ENCODE peak calls at places on chromosomes 16 and 17, in four cellular contexts. D is CD8-positive, alpha-beta memory T cell; G is K562; J is CD4-positive, alpha-beta T cell. E is an unnamed sample.

GRCh38 chr16:57115504-57116182 is 23.3 kb downstream of the CPNE2 start:
- DNase-seq in J (no peak), D (no peak), G (no peak), E (no peak)

GRCh38 chr16:82715833-82716232 is 89.1 kb downstream of the CDH13 start:
- DNase-seq in J (no peak), G (no peak), D (no peak), E (no peak)

GRCh38 chr16:85529489-85530369 is 83.4 kb upstream of the GSE1 start:
- DNase-seq in J (no peak), D (no peak), G (no peak), E (no peak)

GRCh38 chr16:59543641-59544040 is 809.5 kb upstream of the GOT2 start:
- DNase-seq in G (no peak), D (no peak), J (no peak), E (peak)

GRCh38 chr17:43517615-43518386 is 28.3 kb downstream of the ETV4 start:
- DNase-seq in J (no peak), G (no peak), D (no peak), E (no peak)

GRCh38 chr17:73786286-73786743 is 142.1 kb upstream of the SDK2 start:
- DNase-seq in G (no peak), J (no peak), D (no peak), E (no peak)

GRCh38 chr16:80674884-80675283 is 129.5 kb downstream of the CDYL2 start:
- DNase-seq in J (no peak), G (no peak), D (no peak), E (no peak)

GRCh38 chr17:32310927-32311568 is 30.9 kb downstream of the C17orf75 start:
- DNase-seq in D (no peak), J (no peak), G (no peak), E (no peak)

GRCh38 chr16:30173054-30173453 is 10.3 kb upstream of the CORO1A start:
- DNase-seq in D (no peak), G (no peak), J (no peak), E (no peak)

GRCh38 chr17:13541032-13541480 is 60.7 kb downstream of the HS3ST3A1 start:
- DNase-seq in D (no peak), J (no peak), G (no peak), E (peak)

GRCh38 chr16:60811657-60812056 is 1224.6 kb downstream of the CDH8 start:
- DNase-seq in J (no peak), G (no peak), D (no peak), E (no peak)

GRCh38 chr16:74232831-74233465 is 63.7 kb upstream of the PSMD7 start:
- DNase-seq in G (no peak), J (no peak), D (no peak), E (peak)

DNA sequence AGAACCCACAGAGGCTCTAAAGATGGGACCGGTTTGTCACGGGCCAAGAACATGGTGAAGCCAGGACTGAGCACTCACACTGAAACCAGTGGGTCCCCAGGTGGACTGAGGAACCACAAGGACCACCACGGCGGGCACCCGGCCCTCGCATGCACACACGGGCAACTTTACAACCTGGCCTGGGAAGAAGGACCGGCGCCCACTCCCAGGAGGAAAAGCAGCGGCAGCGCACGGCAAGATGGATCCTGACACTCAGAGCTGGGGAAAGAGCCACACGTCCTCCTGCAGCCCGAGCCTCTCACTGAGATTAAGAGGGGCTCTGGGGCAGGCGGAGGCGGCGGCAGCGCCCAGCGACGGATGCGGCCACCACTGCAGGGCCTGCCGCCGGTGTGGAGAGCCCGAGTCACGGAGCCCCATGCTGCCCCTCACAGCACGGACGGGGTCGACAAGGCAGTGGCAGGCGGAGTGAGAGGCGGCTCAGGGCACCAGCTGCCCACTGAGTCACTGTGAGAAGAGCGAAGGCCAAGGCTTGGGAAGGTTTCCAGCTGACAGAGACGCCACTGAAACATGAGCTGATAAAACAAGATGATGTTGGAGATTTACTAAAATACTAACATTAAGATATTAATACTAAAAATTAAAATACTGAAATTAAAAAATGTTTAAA is 118.3 kb downstream of the ANKRD11 start:
- DNase-seq in D (no peak), J (no peak), G (no peak), E (no peak)
- H3K27ac ChIP-seq in D (no peak), J (no peak), G (no peak), E (no peak)

GRCh38 chr17:51814521-51814920 is 344.0 kb downstream of the CA10 start:
- DNase-seq in G (no peak), J (no peak), D (no peak), E (no peak)
- H3K27ac ChIP-seq in G (no peak), J (no peak), D (no peak), E (no peak)

GRCh38 chr16:25606069-25606468 is 85.7 kb upstream of the HS3ST4 start:
- DNase-seq in D (no peak), G (no peak), J (no peak), E (no peak)

GRCh38 chr16:25608002-25608401 is 83.8 kb upstream of the HS3ST4 start:
- DNase-seq in G (no peak), J (no peak), D (no peak), E (no peak)

GRCh38 chr16:25605381-25605780 is 86.4 kb upstream of the HS3ST4 start:
- DNase-seq in G (no peak), J (no peak), D (no peak), E (no peak)
- H3K27ac ChIP-seq in G (no peak), J (no peak), D (no peak), E (no peak)

GRCh38 chr16:73064227-73064995 is 16.5 kb upstream of the ZFHX3 start:
- DNase-seq in D (no peak), J (no peak), G (no peak), E (peak)

GRCh38 chr16:73063284-73063733 is 15.4 kb upstream of the ZFHX3 start:
- DNase-seq in J (no peak), D (no peak), G (no peak), E (no peak)

GRCh38 chr16:73062640-73063283 is 14.8 kb upstream of the ZFHX3 start:
- DNase-seq in G (no peak), D (no peak), J (no peak), E (no peak)

GRCh38 chr16:73064996-73065349 is 17.0 kb upstream of the ZFHX3 start:
- DNase-seq in G (no peak), J (no peak), D (no peak), E (no peak)

GRCh38 chr16:73063854-73064226 is 15.9 kb upstream of the ZFHX3 start:
- DNase-seq in G (no peak), J (no peak), D (no peak), E (no peak)
- H3K27ac ChIP-seq in G (no peak), J (no peak), D (no peak), E (peak)

GRCh38 chr17:27558842-27559505 is 72.0 kb upstream of the LGALS9 start:
- DNase-seq in G (no peak), D (no peak), J (no peak), E (no peak)

GRCh38 chr17:27558341-27558740 is 72.6 kb upstream of the LGALS9 start:
- DNase-seq in J (no peak), G (no peak), D (no peak), E (no peak)

GRCh38 chr17:27560668-27561067 is 70.3 kb upstream of the LGALS9 start:
- DNase-seq in D (no peak), G (no peak), J (no peak), E (no peak)

GRCh38 chr17:27559506-27559931 is 71.5 kb upstream of the LGALS9 start:
- DNase-seq in J (no peak), G (no peak), D (no peak), E (no peak)

GRCh38 chr17:27559996-27560481 is 70.9 kb upstream of the LGALS9 start:
- DNase-seq in J (no peak), G (no peak), D (no peak), E (peak)
- H3K27ac ChIP-seq in J (no peak), G (no peak), D (no peak), E (no peak)

DNA sequence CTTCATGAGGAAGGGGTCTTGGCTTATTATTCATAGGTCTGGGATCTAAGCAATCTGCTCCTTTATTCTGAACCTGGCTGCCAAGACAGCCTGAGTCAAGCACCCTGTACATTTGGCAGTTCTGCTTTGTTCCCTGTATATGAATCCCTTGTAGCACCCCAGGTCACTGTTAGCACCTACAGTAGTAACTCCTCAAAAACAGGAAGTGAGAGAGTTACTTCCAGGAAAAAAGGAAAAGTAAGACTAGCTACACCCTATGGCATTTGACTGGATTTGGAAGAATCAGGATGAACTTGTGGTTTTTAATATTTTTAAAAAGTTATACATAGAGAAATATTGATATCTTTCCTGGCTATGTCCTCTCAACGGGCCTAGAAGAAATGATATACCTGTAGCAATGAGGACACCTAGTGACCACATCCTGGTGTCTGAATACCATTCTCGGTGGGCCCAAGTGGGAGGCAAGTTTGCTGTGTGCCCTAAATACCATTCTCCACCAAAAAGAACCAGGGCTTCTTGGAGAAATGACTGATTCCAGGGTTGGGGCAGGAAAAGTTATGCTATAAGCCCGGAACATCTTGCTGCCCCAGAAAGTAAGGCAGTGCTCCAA is 9.9 kb downstream of the ANKRD40 start:
- DNase-seq in D (no peak), J (no peak), G (no peak), E (no peak)
- H3K27ac ChIP-seq in D (no peak), J (no peak), G (no peak), E (no peak)

DNA sequence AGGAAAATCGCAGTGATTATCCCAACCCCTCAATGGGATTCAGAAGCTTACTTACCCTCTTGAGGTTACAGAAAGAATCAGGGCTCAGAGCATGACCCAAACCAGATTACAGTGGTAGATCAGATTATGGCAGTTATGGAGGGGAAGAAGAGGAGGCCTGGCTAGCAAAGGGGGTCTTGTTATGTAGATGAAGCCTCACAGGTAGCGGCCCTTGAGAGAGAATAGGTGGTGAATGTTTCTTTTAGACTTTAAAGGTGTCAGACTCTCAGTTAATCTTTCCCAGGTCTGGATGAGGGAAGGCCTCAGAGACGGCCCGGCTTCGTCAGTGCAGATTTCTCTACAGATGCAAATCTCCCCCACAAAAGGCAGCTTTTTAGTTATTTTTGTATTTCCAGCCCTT is 15.6 kb downstream of the RNF112 start:
- DNase-seq in G (no peak), D (no peak), J (no peak), E (no peak)
- H3K27ac ChIP-seq in G (no peak), D (no peak), J (no peak), E (no peak)

DNA sequence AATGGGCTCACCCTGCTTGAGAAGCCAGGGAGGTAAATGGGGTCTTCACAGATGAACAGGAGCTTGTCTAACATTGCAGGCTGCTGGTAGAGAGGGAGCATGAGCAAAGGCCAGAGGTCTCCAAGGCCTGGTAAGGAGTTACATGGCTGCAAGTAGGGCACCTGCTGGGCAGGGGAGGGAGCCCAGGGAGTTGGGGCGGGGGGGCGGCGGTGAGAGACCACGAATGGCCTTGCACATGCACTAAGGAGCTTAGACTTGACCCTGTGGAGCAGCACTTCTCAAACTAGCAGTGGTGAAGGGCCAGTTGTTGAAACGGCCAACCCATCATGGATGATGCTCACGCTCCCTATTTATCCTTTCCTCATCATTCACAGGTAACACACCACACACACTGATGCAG is 38.4 kb downstream of the ERN1 start:
- DNase-seq in J (no peak), D (no peak), G (no peak), E (no peak)
- H3K27ac ChIP-seq in J (no peak), D (no peak), G (no peak), E (no peak)

E was measured in foreskin keratinocyte.